ENCODE peak calls at places on chromosome X, in nine cellular contexts. K is left ventricle myocardium inferior, I is adrenal gland, Q is K562, A is neural progenitor cell, C is RWPE1, V is cardiac muscle cell, Y is uterus, B is fibroblast of lung. W is an unnamed sample.

GRCh38 chrX:48468247-48468671 is 1.8 kb downstream of the SLC38A5 start:
- DNase-seq in K (no peak), I (no peak), Q (peak; percentile 73), A (peak; percentile 14), C (no peak), V (no peak), Y (no peak), B (no peak), W (no peak)

GRCh38 chrX:68332156-68332823 is 101.0 kb downstream of the OPHN1 start:
- DNase-seq in K (no peak), I (no peak), Q (no peak), A (peak; percentile 1), C (no peak), V (no peak), Y (no peak), B (peak; percentile 35), W (no peak)

GRCh38 chrX:107629533-107629909 is 1.2 kb downstream of the PRPS1 start:
- DNase-seq in K (no peak), I (no peak), Q (peak; percentile 27), A (peak; percentile 56), C (peak; percentile 3), V (peak; percentile 42), Y (no peak), B (peak; percentile 39), W (no peak)

GRCh38 chrX:141839856-141840255 is 1.7 kb downstream of the MAGEC3 start:
- DNase-seq in K (no peak), I (no peak), Q (no peak), A (no peak), C (no peak), V (no peak), Y (no peak), B (peak; percentile 57), W (no peak)

GRCh38 chrX:23959781-23960180 is 52.0 kb downstream of the CXorf58 start:
- DNase-seq in K (no peak), I (peak; percentile 38), Q (no peak), A (no peak), C (no peak), V (no peak), Y (no peak), B (no peak), W (no peak)

GRCh38 chrX:6313356-6313755 is 84.7 kb upstream of the NLGN4X start:
- DNase-seq in K (no peak), I (no peak), Q (no peak), A (no peak), C (no peak), V (no peak), Y (no peak), B (no peak), W (no peak)

GRCh38 chrX:139203681-139204575 is 326.6 kb upstream of the F9 start:
- DNase-seq in K (no peak), I (no peak), Q (peak; percentile 21), A (peak; percentile 62), C (no peak), V (peak; percentile 44), Y (no peak), B (peak; percentile 37), W (peak; percentile 45)

GRCh38 chrX:154775611-154776349 is 13.1 kb downstream of the DKC1 start:
- DNase-seq in K (peak; percentile 18), I (peak; percentile 25), Q (no peak), A (no peak), C (peak; percentile 20), V (peak; percentile 53), Y (no peak), B (peak; percentile 11), W (no peak)

GRCh38 chrX:146707781-146708180 is 101.8 kb upstream of the CXorf51B start:
- DNase-seq in K (no peak), I (no peak), Q (no peak), A (peak; percentile 10), C (no peak), V (no peak), Y (no peak), B (no peak), W (no peak)

GRCh38 chrX:69070949-69071650 is 94.2 kb downstream of the PJA1 start:
- DNase-seq in K (peak; percentile 77), I (peak; percentile 51), Q (no peak), A (no peak), C (no peak), V (peak; percentile 63), Y (peak; percentile 48), B (no peak), W (no peak)

GRCh38 chrX:69218407-69218806 is 53.2 kb upstream of the PJA1 start:
- DNase-seq in K (no peak), I (no peak), Q (no peak), A (no peak), C (no peak), V (no peak), Y (no peak), B (no peak), W (no peak)

GRCh38 chrX:106932960-106933537 is 12.8 kb downstream of the CLDN2 start:
- DNase-seq in K (no peak), I (no peak), Q (no peak), A (no peak), C (no peak), V (no peak), Y (peak; percentile 19), B (no peak), W (no peak)

GRCh38 chrX:41412261-41413167 is 34.6 kb upstream of the NYX start:
- DNase-seq in K (no peak), I (no peak), Q (no peak), A (no peak), C (no peak), V (no peak), Y (peak; percentile 17), B (no peak), W (peak; percentile 47)

GRCh38 chrX:129823523-129823922 is 20.2 kb downstream of the ZDHHC9 start:
- DNase-seq in K (no peak), I (no peak), Q (no peak), A (no peak), C (no peak), V (no peak), Y (no peak), B (no peak), W (peak; percentile 45)

GRCh38 chrX:129823115-129823514 is 20.6 kb downstream of the ZDHHC9 start:
- DNase-seq in K (no peak), I (peak; percentile 38), Q (peak; percentile 48), A (peak; percentile 52), C (no peak), V (peak; percentile 28), Y (peak; percentile 32), B (peak; percentile 10), W (no peak)

GRCh38 chrX:129825746-129826505 is 17.8 kb downstream of the ZDHHC9 start:
- DNase-seq in K (no peak), I (no peak), Q (no peak), A (no peak), C (no peak), V (no peak), Y (no peak), B (no peak), W (no peak)

DNA sequence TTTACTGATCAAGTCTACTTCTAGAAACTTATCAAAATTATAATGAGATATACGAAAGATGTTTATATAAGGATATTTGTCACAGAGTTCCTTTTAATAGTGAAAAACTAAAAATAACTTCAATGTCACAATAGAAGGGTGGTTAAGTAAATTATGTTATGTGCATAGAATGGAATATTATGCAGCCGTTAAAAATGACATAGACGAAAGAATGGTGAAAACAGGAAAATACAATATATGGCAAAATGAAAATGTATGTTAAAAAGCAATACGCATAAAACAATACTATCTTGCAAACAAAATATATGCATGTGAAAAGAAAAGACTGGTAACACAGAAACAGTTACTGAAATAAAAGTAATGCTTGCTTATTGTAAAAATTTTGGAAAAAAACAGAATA is 19.1 kb downstream of the ZDHHC9 start:
- DNase-seq in K (no peak), I (no peak), Q (no peak), A (no peak), C (no peak), V (no peak), Y (no peak), B (no peak), W (no peak)
- H3K27ac ChIP-seq in K (no peak overlapping the region), I (no peak overlapping the region), Q (no peak overlapping the region), A (no peak overlapping the region), C (no peak overlapping the region), V (no peak overlapping the region), Y (no peak overlapping the region), B (no peak overlapping the region), W (no peak overlapping the region)

GRCh38 chrX:78555401-78555980 is 103.6 kb downstream of the RTL3 start:
- DNase-seq in K (no peak), I (no peak), Q (no peak), A (no peak), C (no peak), V (no peak), Y (no peak), B (no peak), W (no peak)
- TF ChIP-seq CTCF in K (peak; percentile 52), I (peak; percentile 43), Q (peak; percentile 25), A (peak; percentile 15), C (peak; percentile 17), V (peak; percentile 39), Y (peak; percentile 46), B (peak; percentile 18), W (peak; percentile 25)

GRCh38 chrX:2710041-2710471 is 19.0 kb downstream of the CD99 start:
- DNase-seq in K (no peak), I (peak; percentile 36), Q (no peak), A (no peak), C (peak; percentile 60), V (no peak), Y (no peak), B (peak; percentile 72), W (no peak)
- H3K27ac ChIP-seq in K (peak overlapping the region; percentile 74), I (peak overlapping the region; percentile 65), Q (peak overlapping the region; percentile 55), A (peak overlapping the region; percentile 30), C (peak overlapping the region; percentile 98), V (peak overlapping the region; percentile 76), Y (peak overlapping the region; percentile 75), B (peak overlapping the region; percentile 92), W (peak overlapping the region; percentile 76)

GRCh38 chrX:119186763-119187162 is 49.3 kb upstream of the PGRMC1 start:
- DNase-seq in K (no peak), I (no peak), Q (no peak), A (no peak), C (no peak), V (no peak), Y (no peak), B (no peak), W (no peak)

GRCh38 chrX:119177278-119177677 is 49.7 kb upstream of the KIAA1210 start:
- DNase-seq in K (no peak), I (no peak), Q (no peak), A (no peak), C (no peak), V (no peak), Y (no peak), B (no peak), W (no peak)

GRCh38 chrX:119186194-119186593 is 49.9 kb upstream of the PGRMC1 start:
- DNase-seq in K (no peak), I (no peak), Q (no peak), A (no peak), C (no peak), V (no peak), Y (no peak), B (no peak), W (no peak)

GRCh38 chrX:119187298-119187697 is 48.8 kb upstream of the PGRMC1 start:
- DNase-seq in K (no peak), I (no peak), Q (no peak), A (no peak), C (no peak), V (no peak), Y (no peak), B (no peak), W (no peak)

DNA sequence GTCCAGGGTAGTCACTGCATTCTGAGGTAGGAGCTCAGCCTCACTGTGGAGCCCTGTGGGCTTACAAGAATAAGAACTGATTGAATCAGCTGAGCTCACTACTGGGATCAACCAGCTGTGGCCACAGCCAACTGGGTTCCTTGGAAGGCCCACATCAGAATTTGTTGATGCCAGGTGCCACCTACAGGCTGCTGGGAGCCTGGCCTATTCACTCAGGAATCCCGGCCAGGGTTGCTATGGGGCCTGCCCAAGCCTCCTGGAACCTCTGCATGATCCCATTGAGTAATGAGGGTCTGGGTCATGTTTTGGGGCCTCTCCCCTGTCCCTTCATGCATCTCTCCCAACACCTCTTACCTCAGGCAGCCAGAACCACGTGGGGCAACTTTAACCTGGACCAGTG is 53.9 kb upstream of the KIAA1210 start:
- DNase-seq in K (no peak), I (peak; percentile 34), Q (no peak), A (peak; percentile 40), C (peak; percentile 7), V (no peak), Y (no peak), B (peak; percentile 5), W (no peak)
- TF ChIP-seq CTCF in K (peak; percentile 26), I (peak; percentile 31), Q (peak; percentile 16), A (peak; percentile 41), C (no peak), V (peak; percentile 42), Y (no peak), B (no peak), W (no peak)